ENCODE peak calls at places on chromosomes 4 and X, in eight cellular contexts. A is stimulated activated CD8-positive, alpha-beta memory T cell treated with anti-CD3 and anti-CD28 coated beads, Interleukin-2, amount 100 ng/mL, for 48 hours; B is DMS153; W is iris pigment epithelial cell; R is CD8-positive, alpha-beta memory T cell; Y is activated T-cell treated with anti-CD3 and anti-CD28 coated beads, Interleukin-2, amount 50 U/mL, for 1 hour; X is activated CD8-positive, alpha-beta memory T cell treated with anti-CD3 and anti-CD28 coated beads for 48 hours; K is stromal cell of bone marrow. L is an unnamed sample.

GRCh38 chr4:30721353-30722091 is 1.4 kb downstream of the PCDH7 start:
- DNase-seq in X (no peak), B (no peak), A (no peak), Y (no peak), K (no peak), W (peak), R (no peak), L (no peak)

GRCh38 chr4:72006576-72006975 is 25.2 kb upstream of the NPFFR2 start:
- DNase-seq in X (no peak), R (no peak), A (no peak), W (peak), B (no peak), K (peak), Y (no peak), L (peak)

GRCh38 chr4:20368926-20369325 is 117.2 kb downstream of the SLIT2 start:
- DNase-seq in A (no peak), K (peak), Y (no peak), B (no peak), R (no peak), W (peak), X (no peak), L (no peak)

GRCh38 chr4:102466298-102466697 is 34.9 kb upstream of the NFKB1 start:
- DNase-seq in Y (no peak), K (no peak), R (no peak), B (no peak), W (peak), X (no peak), A (no peak), L (no peak)

GRCh38 chr4:110854021-110854678 is 231.3 kb upstream of the PITX2 start:
- DNase-seq in X (no peak), Y (no peak), B (no peak), W (peak), R (no peak), K (peak), A (no peak), L (peak)

GRCh38 chrX:24245201-24245600 is 68.7 kb downstream of the SUPT20HL2 start:
- DNase-seq in X (no peak), K (peak), A (no peak), W (peak), B (no peak), R (no peak), Y (no peak), L (no peak)

GRCh38 chr4:145587088-145587487 is 32.1 kb upstream of the MMAA start:
- DNase-seq in B (no peak), X (no peak), W (no peak), Y (no peak), K (no peak), A (no peak), R (no peak), L (no peak)

GRCh38 chr4:100696531-100696930 is 178.7 kb upstream of the EMCN start:
- DNase-seq in A (no peak), B (no peak), R (no peak), W (no peak), K (no peak), Y (no peak), X (no peak), L (no peak)

GRCh38 chr4:5524900-5525299 is 183.5 kb downstream of the EVC2 start:
- DNase-seq in Y (no peak), B (no peak), R (no peak), W (peak), X (no peak), K (peak), A (no peak), L (no peak)

GRCh38 chr4:90328558-90328957 is 201.4 kb downstream of the CCSER1 start:
- DNase-seq in B (peak), Y (no peak), K (peak), W (peak), A (no peak), R (no peak), X (no peak), L (no peak)

GRCh38 chrX:45070116-45071007 is 130.3 kb downstream of the DIPK2B start:
- DNase-seq in R (peak), W (peak), Y (no peak), K (peak), X (no peak), B (no peak), A (no peak), L (peak)

GRCh38 chr4:100898844-100899243 is 381.0 kb upstream of the EMCN start:
- DNase-seq in X (no peak), B (peak), Y (no peak), W (no peak), A (no peak), R (no peak), K (no peak), L (no peak)